ENCODE peak calls at places on chromosomes 16 and 17, in four cellular contexts. One of them, this sample, is unnamed.

GRCh38 chr17:82528484-82529265 is 9.1 kb downstream of the FOXK2 start:
- DNase-seq in HepG2: no peak
- DNase-seq in K562: no peak
- DNase-seq in GM12878: no peak
- DNase-seq in this sample: peak; percentile 88

GRCh38 chr17:6666077-6666521 is 14.5 kb downstream of the C17orf100 start:
- DNase-seq in GM12878: no peak
- DNase-seq in HepG2: peak; percentile 78
- DNase-seq in K562: peak; percentile 54
- DNase-seq in this sample: peak; percentile 78

GRCh38 chr16:5693426-5693825 is 595.8 kb upstream of the EEF2KMT start:
- DNase-seq in GM12878: no peak
- DNase-seq in HepG2: no peak
- DNase-seq in K562: no peak
- DNase-seq in this sample: no peak

GRCh38 chr16:57039148-57039812 is 49.9 kb downstream of the NLRC5 start:
- DNase-seq in HepG2: no peak
- DNase-seq in GM12878: peak; percentile 65
- DNase-seq in K562: no peak
- DNase-seq in this sample: no peak

GRCh38 chr16:58814348-58814801 is 80.3 kb upstream of the GOT2 start:
- DNase-seq in K562: peak; percentile 73
- DNase-seq in GM12878: no peak
- DNase-seq in HepG2: peak; percentile 16
- DNase-seq in this sample: peak; percentile 70

GRCh38 chr16:70467113-70467512 is 12.7 kb downstream of the FCSK start:
- DNase-seq in K562: no peak
- DNase-seq in GM12878: no peak
- DNase-seq in HepG2: no peak
- DNase-seq in this sample: no peak

GRCh38 chr16:89330177-89330856 is 112.8 kb downstream of the ZNF778 start:
- DNase-seq in K562: peak; percentile 39
- DNase-seq in HepG2: peak; percentile 84
- DNase-seq in GM12878: no peak
- DNase-seq in this sample: no peak

GRCh38 chr17:49907279-49907678 is 59.4 kb upstream of the TAC4 start:
- DNase-seq in HepG2: no peak
- DNase-seq in GM12878: no peak
- DNase-seq in K562: no peak
- DNase-seq in this sample: no peak

GRCh38 chr16:82924075-82924854 is 297.5 kb downstream of the CDH13 start:
- DNase-seq in GM12878: no peak
- DNase-seq in HepG2: no peak
- DNase-seq in K562: no peak
- DNase-seq in this sample: no peak

GRCh38 chr17:42562845-42563509 is 1.0 kb downstream of the COASY start:
- DNase-seq in HepG2: peak; percentile 54
- DNase-seq in GM12878: no peak
- DNase-seq in K562: peak; percentile 50
- DNase-seq in this sample: no peak

GRCh38 chr17:43755389-43755875 is 3.2 kb downstream of the SOST start:
- DNase-seq in HepG2: no peak
- DNase-seq in GM12878: no peak
- DNase-seq in K562: no peak
- DNase-seq in this sample: no peak

GRCh38 chr17:6583411-6583810 is 27.1 kb upstream of the PITPNM3 start:
- DNase-seq in GM12878: no peak
- DNase-seq in HepG2: no peak
- DNase-seq in K562: no peak
- DNase-seq in this sample: no peak

GRCh38 chr17:29347831-29348281 is 42.3 kb upstream of the TAOK1 start:
- DNase-seq in HepG2: no peak
- DNase-seq in K562: no peak
- DNase-seq in GM12878: no peak
- DNase-seq in this sample: no peak

GRCh38 chr16:67395458-67396158 is 2.3 kb upstream of the TPPP3 start:
- DNase-seq in GM12878: no peak
- DNase-seq in K562: no peak
- DNase-seq in HepG2: no peak
- DNase-seq in this sample: no peak

GRCh38 chr17:63685021-63685420 is 14.9 kb downstream of the LIMD2 start:
- DNase-seq in K562: no peak
- DNase-seq in GM12878: no peak
- DNase-seq in HepG2: no peak
- DNase-seq in this sample: no peak

GRCh38 chr17:50817142-50817751 is 18.1 kb upstream of the WFIKKN2 start:
- DNase-seq in HepG2: no peak
- DNase-seq in GM12878: no peak
- DNase-seq in K562: peak; percentile 84
- DNase-seq in this sample: peak; percentile 84

GRCh38 chr17:19747829-19748806 is at the start of gene ALDH3A1:
- DNase-seq in GM12878: no peak
- DNase-seq in K562: no peak
- DNase-seq in HepG2: peak; percentile 82
- DNase-seq in this sample: no peak

GRCh38 chr16:66495440-66495839 is 54.5 kb downstream of the TK2 start:
- DNase-seq in HepG2: no peak
- DNase-seq in GM12878: no peak
- DNase-seq in K562: no peak
- DNase-seq in this sample: no peak

GRCh38 chr17:1639549-1639948 is 6.0 kb downstream of the SCARF1 start:
- DNase-seq in HepG2: no peak
- DNase-seq in K562: no peak
- DNase-seq in GM12878: no peak
- DNase-seq in this sample: peak; percentile 50

GRCh38 chr16:86669937-86670772 is 91.8 kb downstream of the FOXL1 start:
- DNase-seq in HepG2: no peak
- DNase-seq in K562: no peak
- DNase-seq in GM12878: no peak
- DNase-seq in this sample: no peak

GRCh38 chr17:74779948-74780400 is 3.8 kb upstream of the NAT9 start:
- DNase-seq in HepG2: no peak
- DNase-seq in GM12878: peak; percentile 63
- DNase-seq in K562: no peak
- DNase-seq in this sample: no peak

GRCh38 chr16:9463461-9463860 is 372.0 kb downstream of the HAPSTR1 start:
- DNase-seq in K562: no peak
- DNase-seq in HepG2: no peak
- DNase-seq in GM12878: no peak
- DNase-seq in this sample: no peak

GRCh38 chr16:9457215-9457614 is 365.8 kb downstream of the HAPSTR1 start:
- DNase-seq in HepG2: no peak
- DNase-seq in GM12878: no peak
- DNase-seq in K562: no peak
- DNase-seq in this sample: no peak

GRCh38 chr16:9458816-9459215 is 367.4 kb downstream of the HAPSTR1 start:
- DNase-seq in HepG2: no peak
- DNase-seq in K562: no peak
- DNase-seq in GM12878: no peak
- DNase-seq in this sample: no peak
- TF ChIP-seq FOXM1 in HepG2: no peak
- TF ChIP-seq FOXM1 in K562: no peak
- TF ChIP-seq FOXM1 in GM12878: no peak
- TF ChIP-seq FOXM1 in this sample: no peak

DNA sequence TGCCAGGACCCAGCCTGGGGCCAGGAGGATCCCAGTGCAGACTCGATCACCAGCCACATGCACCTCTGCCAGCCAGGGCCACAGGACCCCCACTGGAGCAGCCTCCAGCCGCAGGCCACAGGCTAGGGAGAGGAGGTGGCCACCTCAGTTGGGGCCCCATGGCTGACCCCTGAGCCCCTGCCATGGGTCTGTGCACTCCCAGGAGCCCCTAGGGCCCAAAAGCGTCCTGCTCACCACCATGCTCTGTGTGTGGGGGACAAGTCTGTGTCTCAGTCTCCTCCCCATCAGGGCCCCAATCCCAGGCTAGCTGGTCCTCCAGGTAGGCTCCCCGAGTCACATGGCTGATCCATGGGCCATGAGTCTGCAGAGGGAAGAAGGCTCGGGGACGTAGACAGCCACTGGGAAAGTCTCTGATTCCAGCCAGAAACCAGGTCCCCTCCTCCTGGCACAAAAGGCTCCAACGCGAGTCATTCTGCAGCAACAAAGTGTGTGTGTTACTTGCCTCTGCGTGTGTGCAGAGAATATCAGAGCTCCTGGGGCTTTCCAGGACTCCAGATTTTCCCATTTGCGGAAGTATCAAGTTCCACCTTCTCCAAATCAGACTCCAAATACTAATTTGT is 6.1 kb upstream of the PRSS8 start:
- DNase-seq in HepG2: no peak
- DNase-seq in GM12878: no peak
- DNase-seq in K562: peak; percentile 20
- DNase-seq in this sample: peak; percentile 47
- TF ChIP-seq RAD21 in HepG2: no peak
- TF ChIP-seq RAD21 in GM12878: no peak
- TF ChIP-seq RAD21 in K562: no peak
- TF ChIP-seq RAD21 in this sample: no peak

GRCh38 chr16:50304467-50305440 is 38.4 kb downstream of the ADCY7 start:
- DNase-seq in HepG2: no peak
- DNase-seq in K562: no peak
- DNase-seq in GM12878: no peak
- DNase-seq in this sample: peak; percentile 23
- TF ChIP-seq FOXM1 in HepG2: no peak
- TF ChIP-seq FOXM1 in K562: no peak
- TF ChIP-seq FOXM1 in GM12878: no peak
- TF ChIP-seq FOXM1 in this sample: no peak

GRCh38 chr17:39196820-39197331 is 593 bp downstream of the CACNB1 start:
- DNase-seq in GM12878: no peak
- DNase-seq in K562: peak; percentile 52
- DNase-seq in HepG2: no peak
- DNase-seq in this sample: peak; percentile 89

GRCh38 chr17:39196191-39196819 is 1.2 kb downstream of the CACNB1 start:
- DNase-seq in GM12878: no peak
- DNase-seq in HepG2: no peak
- DNase-seq in K562: no peak
- DNase-seq in this sample: no peak

GRCh38 chr17:39197380-39198185 is at the start of gene CACNB1:
- DNase-seq in K562: peak; percentile 86
- DNase-seq in HepG2: peak; percentile 45
- DNase-seq in GM12878: no peak
- DNase-seq in this sample: peak; percentile 95

GRCh38 chr17:39199673-39199985 is 454 bp upstream of the RPL19 start:
- DNase-seq in K562: no peak
- DNase-seq in GM12878: no peak
- DNase-seq in HepG2: no peak
- DNase-seq in this sample: no peak

DNA sequence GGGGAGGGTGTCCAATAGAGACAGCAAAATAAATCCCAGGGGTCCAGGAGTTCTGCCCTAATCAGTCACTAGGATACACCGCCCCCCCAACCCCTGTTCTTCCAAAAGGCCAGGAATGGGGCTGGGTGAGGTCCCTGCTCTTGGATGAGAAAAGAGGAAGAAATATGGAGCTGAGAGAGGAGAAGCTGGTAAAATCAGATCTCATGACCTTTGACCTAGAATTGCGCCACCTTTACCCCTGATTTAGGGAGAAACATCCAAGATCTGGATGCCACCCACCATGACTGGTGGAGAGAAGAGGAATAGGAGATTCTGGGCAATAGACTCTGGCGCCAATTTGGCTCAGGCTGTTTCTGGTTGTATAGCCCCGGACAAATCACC is 707 bp upstream of the CACNB1 start:
- DNase-seq in GM12878: no peak
- DNase-seq in K562: no peak
- DNase-seq in HepG2: no peak
- DNase-seq in this sample: no peak
- TF ChIP-seq RAD21 in GM12878: no peak
- TF ChIP-seq RAD21 in K562: no peak
- TF ChIP-seq RAD21 in HepG2: no peak
- TF ChIP-seq RAD21 in this sample: no peak

DNA sequence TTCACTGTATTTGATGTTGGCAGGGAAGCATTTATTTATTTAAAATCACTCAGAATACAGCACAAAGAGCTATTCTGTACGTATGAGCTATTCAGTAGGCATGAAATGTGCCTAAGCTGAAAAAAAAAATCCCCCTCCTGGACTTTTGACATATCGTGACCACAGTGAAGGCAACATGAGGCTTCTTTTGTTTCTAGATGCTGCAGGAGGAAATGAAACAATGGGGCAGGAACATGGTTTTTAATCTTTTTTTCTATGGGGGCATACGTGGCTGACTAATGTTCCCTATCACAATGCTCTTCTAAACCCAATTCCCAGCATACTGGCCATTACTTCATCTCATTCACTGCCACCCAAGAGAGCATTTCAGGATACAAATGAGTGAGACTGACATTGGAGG is 191.0 kb upstream of the PMFBP1 start:
- DNase-seq in GM12878: peak; percentile 21
- DNase-seq in K562: no peak
- DNase-seq in HepG2: no peak
- DNase-seq in this sample: no peak
- TF ChIP-seq FOXM1 in GM12878: no peak
- TF ChIP-seq FOXM1 in K562: no peak
- TF ChIP-seq FOXM1 in HepG2: no peak
- TF ChIP-seq FOXM1 in this sample: no peak

This sample was measured in SK-N-SH.